ENCODE peak calls at places on chromosome 10, in nine cellular contexts. G, M, J, V, N, R, K, D and W are unnamed samples.
A peak's percentile ranks its signal among the peaks of the same experiment; 100 is the strongest.

GRCh38 chr10:69359089-69360025 is 57.4 kb downstream of the TACR2 start:
- DNase-seq in M (peak; percentile 19), K (no peak), V (no peak), R (no peak), J (no peak), D (no peak), G (no peak), N (no peak), W (no peak)

GRCh38 chr10:94224656-94225055 is 138.1 kb downstream of the NOC3L start:
- DNase-seq in J (no peak), N (peak; percentile 45), R (no peak), K (no peak), V (no peak), G (no peak), D (peak; percentile 85), M (no peak), W (no peak)

GRCh38 chr10:2700626-2701305 is 366.6 kb upstream of the PFKP start:
- DNase-seq in D (no peak), K (no peak), G (no peak), R (no peak), N (no peak), V (no peak), J (no peak), M (no peak), W (no peak)

GRCh38 chr10:44963772-44964633 is 4.4 kb downstream of the RASSF4 start:
- DNase-seq in G (peak; percentile 83), V (peak; percentile 66), J (peak; percentile 68), K (no peak), M (peak; percentile 68), N (no peak), R (no peak), D (no peak), W (peak; percentile 67)

GRCh38 chr10:102342462-102342861 is 53.0 kb upstream of the NFKB2 start:
- DNase-seq in N (no peak), M (no peak), D (peak; percentile 4), K (no peak), J (no peak), V (no peak), G (no peak), R (no peak), W (no peak)

GRCh38 chr10:12369982-12370381 is 20.6 kb downstream of the CAMK1D start:
- DNase-seq in G (no peak), K (no peak), R (no peak), V (no peak), M (no peak), N (no peak), J (no peak), D (no peak), W (no peak)

GRCh38 chr10:13722747-13723657 is 136.2 kb downstream of the PRPF18 start:
- DNase-seq in J (no peak), N (no peak), M (no peak), V (no peak), R (no peak), K (no peak), D (peak; percentile 78), G (no peak), W (no peak)

GRCh38 chr10:12533151-12533550 is 183.8 kb downstream of the CAMK1D start:
- DNase-seq in G (no peak), D (peak; percentile 40), J (no peak), K (no peak), M (no peak), V (no peak), N (no peak), R (no peak), W (no peak)

GRCh38 chr10:29209830-29210229 is 79.0 kb upstream of the LYZL1 start:
- DNase-seq in J (no peak), D (no peak), G (no peak), V (no peak), R (no peak), M (no peak), N (no peak), K (no peak), W (no peak)

GRCh38 chr10:95517536-95518454 is 43.4 kb downstream of the SORBS1 start:
- DNase-seq in J (no peak), G (no peak), D (peak; percentile 17), N (no peak), K (no peak), R (no peak), V (no peak), M (no peak), W (no peak)

DNA sequence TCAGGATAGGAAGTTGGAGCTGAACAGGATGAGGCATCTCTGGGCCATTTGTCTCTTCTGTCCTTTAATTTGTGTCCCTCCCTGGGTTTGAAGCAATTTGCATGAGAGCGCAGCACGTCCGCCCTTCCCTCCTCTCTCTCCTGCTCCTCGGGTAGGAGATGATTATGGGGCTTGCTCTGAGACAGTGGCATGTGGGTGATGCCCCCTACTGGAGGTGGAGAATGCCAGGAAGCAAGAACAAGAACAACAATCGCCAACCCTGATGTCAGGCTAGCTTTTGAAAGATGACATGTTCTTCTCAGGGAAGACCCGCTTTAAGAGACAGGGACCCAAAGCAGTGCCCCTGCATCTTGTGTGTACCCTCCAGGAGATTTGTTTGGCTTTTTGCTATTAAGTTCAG is 63.9 kb upstream of the LOXL4 start:
- DNase-seq in J (no peak), N (peak; percentile 38), D (no peak), V (no peak), R (no peak), M (no peak), G (no peak), K (no peak), W (no peak)
- TF ChIP-seq CTCF in J (peak; percentile 17), N (peak; percentile 37), D (peak; percentile 14), V (peak; percentile 31), R (peak; percentile 19), M (peak; percentile 49), G (peak; percentile 19), K (peak; percentile 7), W (no peak)

DNA sequence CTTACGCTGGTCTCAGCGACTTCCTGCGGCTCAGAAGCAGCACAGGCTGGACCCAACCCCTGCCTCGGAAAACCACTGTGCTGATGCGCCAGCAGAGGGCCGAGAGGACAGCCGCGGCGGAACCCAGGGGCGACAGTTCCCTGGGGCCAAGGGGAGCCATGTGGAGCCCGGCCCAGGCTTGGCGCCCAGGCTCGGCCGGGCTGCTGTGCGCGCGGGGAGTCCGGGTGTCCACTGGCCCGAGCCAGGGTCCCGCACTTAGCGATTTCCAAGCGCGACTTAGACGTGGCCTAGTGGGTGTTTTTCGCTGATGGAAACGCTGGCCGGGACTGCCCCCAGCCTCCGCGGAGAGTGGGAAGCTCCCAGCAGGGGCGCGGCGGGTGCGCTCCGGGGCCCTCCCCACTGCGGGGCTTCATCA is 18.6 kb upstream of the ZNF32 start:
- DNase-seq in J (no peak), K (no peak), D (peak; percentile 13), M (no peak), G (peak; percentile 49), V (no peak), R (no peak), N (peak; percentile 24), W (no peak)
- TF ChIP-seq CTCF in J (peak; percentile 21), K (peak; percentile 23), D (peak; percentile 24), M (peak; percentile 65), G (peak; percentile 55), V (no peak), R (peak; percentile 47), N (peak; percentile 16), W (peak; percentile 54)

DNA sequence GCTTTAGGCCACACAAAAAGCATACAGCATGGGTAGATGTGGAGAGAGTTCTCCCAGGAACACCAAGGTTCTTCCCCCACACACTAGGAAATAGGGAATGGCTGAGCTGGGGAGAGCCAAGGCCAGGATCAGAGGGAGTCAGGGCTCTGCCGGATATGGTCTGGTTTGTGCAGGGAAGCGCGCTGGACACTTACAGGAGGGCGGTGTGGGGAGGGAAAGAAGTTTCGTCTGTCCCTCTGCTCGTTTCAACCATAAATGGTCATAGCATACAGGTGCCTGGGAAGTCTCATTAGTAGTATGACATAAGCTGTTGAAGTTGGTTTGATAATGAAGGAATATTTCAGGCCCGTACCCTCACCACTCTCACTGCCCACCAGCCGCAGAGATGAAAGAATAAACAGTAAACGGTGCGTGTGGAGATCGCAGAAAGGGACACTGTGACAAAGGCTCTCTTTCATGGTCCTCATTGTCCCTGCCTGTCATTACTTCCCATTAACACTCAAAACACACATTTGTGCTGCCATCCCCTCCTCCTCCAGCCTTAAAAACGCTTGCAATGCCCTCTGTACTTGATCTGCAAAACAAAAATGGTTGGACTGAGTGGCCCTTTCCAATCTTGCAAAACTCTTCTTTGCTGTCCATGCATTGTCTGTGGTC is 207.2 kb downstream of the CELF2 start:
- DNase-seq in K (no peak), R (no peak), N (no peak), G (no peak), M (peak; percentile 70), D (no peak), V (no peak), J (no peak), W (no peak)
- TF ChIP-seq CTCF in K (no peak), R (no peak), N (no peak), G (no peak), M (no peak), D (no peak), V (no peak), J (no peak), W (no peak)

GRCh38 chr10:78436223-78436575 is 402.5 kb downstream of the RPS24 start:
- DNase-seq in M (peak; percentile 59), R (no peak), N (no peak), V (no peak), J (no peak), K (no peak), D (no peak), G (no peak), W (no peak)

GRCh38 chr10:78438907-78439809 is 405.5 kb downstream of the RPS24 start:
- DNase-seq in G (no peak), D (no peak), J (no peak), M (peak; percentile 36), R (no peak), K (no peak), N (no peak), V (no peak), W (no peak)

GRCh38 chr10:78437407-78437768 is 403.7 kb downstream of the RPS24 start:
- DNase-seq in N (no peak), M (no peak), D (no peak), R (no peak), V (no peak), K (no peak), G (no peak), J (no peak), W (no peak)

GRCh38 chr10:78436706-78437406 is 403.2 kb downstream of the RPS24 start:
- DNase-seq in J (no peak), G (no peak), K (no peak), V (no peak), N (no peak), R (no peak), D (no peak), M (no peak), W (no peak)

DNA sequence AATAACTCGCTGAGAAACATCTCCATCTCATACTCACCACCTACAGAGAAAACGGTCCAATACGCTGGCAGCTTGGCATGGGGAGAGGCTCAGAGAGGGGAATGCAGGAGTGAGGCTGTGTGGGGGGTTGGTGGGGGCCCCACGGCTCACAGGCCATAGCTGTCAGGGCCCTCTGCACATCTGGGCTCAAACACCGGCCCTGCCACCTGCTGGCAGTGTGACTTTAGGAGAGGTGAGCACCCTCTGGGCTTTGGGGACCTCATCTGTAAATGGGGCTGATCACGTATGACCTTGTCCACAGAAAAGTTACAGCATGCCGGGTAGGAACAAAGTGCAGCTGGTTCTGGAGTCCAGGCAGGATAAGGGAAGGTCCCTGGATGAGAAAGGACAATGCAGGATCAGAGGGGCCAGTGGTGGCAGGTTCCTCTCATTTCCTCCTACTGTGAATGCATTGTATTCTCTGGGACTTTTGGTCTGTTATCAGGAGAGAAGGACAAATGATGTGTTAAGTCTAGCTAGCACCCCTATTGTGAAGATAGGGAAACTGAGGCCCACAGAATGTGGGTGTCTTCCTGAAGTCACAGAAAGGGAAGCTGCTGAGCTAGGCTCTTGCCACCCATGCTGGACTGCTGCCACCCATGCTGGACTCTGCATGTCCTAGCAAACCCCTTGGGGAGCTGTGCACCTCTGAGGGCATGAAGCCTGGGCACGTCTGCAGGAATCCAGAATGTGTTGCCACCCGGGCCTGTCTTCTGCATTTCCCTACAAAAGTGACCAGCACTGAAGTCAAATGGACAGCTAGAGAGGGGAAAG is 404.6 kb downstream of the RPS24 start:
- DNase-seq in K (no peak), N (no peak), G (no peak), D (no peak), M (no peak), V (no peak), R (no peak), J (no peak), W (no peak)
- TF ChIP-seq CTCF in K (no peak), N (peak; percentile 9), G (no peak), D (no peak), M (no peak), V (no peak), R (no peak), J (no peak), W (no peak)